ENCODE peak calls at places on chromosomes 16 and 17, in six cellular contexts. One of them, this sample, is unnamed.

GRCh38 chr16:13793788-13794461 is 126.0 kb upstream of the ERCC4 start:
- DNase-seq in brain pericyte: no peak
- DNase-seq in stimulated activated CD8-positive, alpha-beta memory T cell treated with anti-CD3 and anti-CD28 coated beads, Interleukin-7, amount 100 ng/mL, for 4 hours: no peak
- DNase-seq in occipital lobe: peak
- DNase-seq in colonic mucosa: no peak
- DNase-seq in H54: no peak
- DNase-seq in this sample: no peak

GRCh38 chr17:18009609-18010420 is 29.2 kb downstream of the ATPAF2 start:
- DNase-seq in H54: no peak
- DNase-seq in brain pericyte: no peak
- DNase-seq in colonic mucosa: no peak
- DNase-seq in stimulated activated CD8-positive, alpha-beta memory T cell treated with anti-CD3 and anti-CD28 coated beads, Interleukin-7, amount 100 ng/mL, for 4 hours: no peak
- DNase-seq in occipital lobe: no peak
- DNase-seq in this sample: no peak

GRCh38 chr17:49913226-49914095 is 55.5 kb upstream of the DLX4 start:
- DNase-seq in occipital lobe: no peak
- DNase-seq in stimulated activated CD8-positive, alpha-beta memory T cell treated with anti-CD3 and anti-CD28 coated beads, Interleukin-7, amount 100 ng/mL, for 4 hours: no peak
- DNase-seq in H54: peak
- DNase-seq in brain pericyte: no peak
- DNase-seq in colonic mucosa: no peak
- DNase-seq in this sample: peak

GRCh38 chr16:29698484-29699323 is 19.7 kb downstream of the QPRT start:
- DNase-seq in brain pericyte: no peak
- DNase-seq in H54: no peak
- DNase-seq in stimulated activated CD8-positive, alpha-beta memory T cell treated with anti-CD3 and anti-CD28 coated beads, Interleukin-7, amount 100 ng/mL, for 4 hours: no peak
- DNase-seq in occipital lobe: no peak
- DNase-seq in colonic mucosa: no peak
- DNase-seq in this sample: no peak

GRCh38 chr16:55479560-55480197 is 681 bp downstream of the MMP2 start:
- DNase-seq in brain pericyte: no peak
- DNase-seq in stimulated activated CD8-positive, alpha-beta memory T cell treated with anti-CD3 and anti-CD28 coated beads, Interleukin-7, amount 100 ng/mL, for 4 hours: no peak
- DNase-seq in H54: no peak
- DNase-seq in colonic mucosa: no peak
- DNase-seq in occipital lobe: no peak
- DNase-seq in this sample: no peak

GRCh38 chr17:21400816-21401593 is 24.8 kb downstream of the KCNJ12 start:
- DNase-seq in stimulated activated CD8-positive, alpha-beta memory T cell treated with anti-CD3 and anti-CD28 coated beads, Interleukin-7, amount 100 ng/mL, for 4 hours: no peak
- DNase-seq in colonic mucosa: no peak
- DNase-seq in brain pericyte: no peak
- DNase-seq in occipital lobe: no peak
- DNase-seq in H54: no peak
- DNase-seq in this sample: no peak

GRCh38 chr17:64492481-64493109 is 4.3 kb downstream of the POLG2 start:
- DNase-seq in colonic mucosa: no peak
- DNase-seq in stimulated activated CD8-positive, alpha-beta memory T cell treated with anti-CD3 and anti-CD28 coated beads, Interleukin-7, amount 100 ng/mL, for 4 hours: no peak
- DNase-seq in occipital lobe: no peak
- DNase-seq in H54: no peak
- DNase-seq in brain pericyte: no peak
- DNase-seq in this sample: no peak

GRCh38 chr17:8153550-8153956 is 1.3 kb upstream of the PER1 start:
- DNase-seq in H54: peak
- DNase-seq in stimulated activated CD8-positive, alpha-beta memory T cell treated with anti-CD3 and anti-CD28 coated beads, Interleukin-7, amount 100 ng/mL, for 4 hours: peak
- DNase-seq in occipital lobe: peak
- DNase-seq in brain pericyte: no peak
- DNase-seq in colonic mucosa: peak
- DNase-seq in this sample: no peak

GRCh38 chr17:42536048-42536371 is at the start of gene NAGLU:
- DNase-seq in brain pericyte: peak
- DNase-seq in occipital lobe: peak
- DNase-seq in colonic mucosa: peak
- DNase-seq in H54: peak
- DNase-seq in stimulated activated CD8-positive, alpha-beta memory T cell treated with anti-CD3 and anti-CD28 coated beads, Interleukin-7, amount 100 ng/mL, for 4 hours: peak
- DNase-seq in this sample: no peak

GRCh38 chr17:82813299-82814051 is 26.3 kb downstream of the ZNF750 start:
- DNase-seq in H54: no peak
- DNase-seq in occipital lobe: no peak
- DNase-seq in brain pericyte: no peak
- DNase-seq in stimulated activated CD8-positive, alpha-beta memory T cell treated with anti-CD3 and anti-CD28 coated beads, Interleukin-7, amount 100 ng/mL, for 4 hours: no peak
- DNase-seq in colonic mucosa: no peak
- DNase-seq in this sample: no peak

GRCh38 chr16:64830653-64831052 is 291.2 kb downstream of the CDH11 start:
- DNase-seq in occipital lobe: no peak
- DNase-seq in H54: no peak
- DNase-seq in colonic mucosa: no peak
- DNase-seq in stimulated activated CD8-positive, alpha-beta memory T cell treated with anti-CD3 and anti-CD28 coated beads, Interleukin-7, amount 100 ng/mL, for 4 hours: no peak
- DNase-seq in brain pericyte: no peak
- DNase-seq in this sample: no peak

GRCh38 chr17:64103751-64104364 is 26.1 kb downstream of the ERN1 start:
- DNase-seq in stimulated activated CD8-positive, alpha-beta memory T cell treated with anti-CD3 and anti-CD28 coated beads, Interleukin-7, amount 100 ng/mL, for 4 hours: no peak
- DNase-seq in occipital lobe: no peak
- DNase-seq in H54: peak
- DNase-seq in brain pericyte: no peak
- DNase-seq in colonic mucosa: no peak
- DNase-seq in this sample: no peak

GRCh38 chr16:28003923-28004322 is 59.6 kb downstream of the GSG1L start:
- DNase-seq in brain pericyte: no peak
- DNase-seq in stimulated activated CD8-positive, alpha-beta memory T cell treated with anti-CD3 and anti-CD28 coated beads, Interleukin-7, amount 100 ng/mL, for 4 hours: no peak
- DNase-seq in occipital lobe: no peak
- DNase-seq in H54: no peak
- DNase-seq in colonic mucosa: no peak
- DNase-seq in this sample: no peak

GRCh38 chr16:2856061-2856670 is 1.8 kb downstream of the PRSS22 start:
- DNase-seq in occipital lobe: no peak
- DNase-seq in colonic mucosa: peak
- DNase-seq in brain pericyte: no peak
- DNase-seq in H54: no peak
- DNase-seq in stimulated activated CD8-positive, alpha-beta memory T cell treated with anti-CD3 and anti-CD28 coated beads, Interleukin-7, amount 100 ng/mL, for 4 hours: no peak
- DNase-seq in this sample: no peak

GRCh38 chr17:13114601-13115024 is 96.8 kb upstream of the ELAC2 start:
- DNase-seq in occipital lobe: no peak
- DNase-seq in stimulated activated CD8-positive, alpha-beta memory T cell treated with anti-CD3 and anti-CD28 coated beads, Interleukin-7, amount 100 ng/mL, for 4 hours: no peak
- DNase-seq in brain pericyte: no peak
- DNase-seq in H54: peak
- DNase-seq in colonic mucosa: peak
- DNase-seq in this sample: peak

GRCh38 chr17:28533091-28533670 is 19.2 kb downstream of the UNC119 start:
- DNase-seq in colonic mucosa: no peak
- DNase-seq in H54: no peak
- DNase-seq in occipital lobe: no peak
- DNase-seq in brain pericyte: no peak
- DNase-seq in stimulated activated CD8-positive, alpha-beta memory T cell treated with anti-CD3 and anti-CD28 coated beads, Interleukin-7, amount 100 ng/mL, for 4 hours: no peak
- DNase-seq in this sample: no peak

GRCh38 chr17:79627766-79628690 is 17.2 kb upstream of the RBFOX3 start:
- DNase-seq in H54: no peak
- DNase-seq in brain pericyte: no peak
- DNase-seq in occipital lobe: no peak
- DNase-seq in colonic mucosa: no peak
- DNase-seq in stimulated activated CD8-positive, alpha-beta memory T cell treated with anti-CD3 and anti-CD28 coated beads, Interleukin-7, amount 100 ng/mL, for 4 hours: no peak
- DNase-seq in this sample: no peak

GRCh38 chr17:1232786-1233185 is 37.5 kb upstream of the BHLHA9 start:
- DNase-seq in occipital lobe: no peak
- DNase-seq in H54: peak
- DNase-seq in brain pericyte: no peak
- DNase-seq in colonic mucosa: no peak
- DNase-seq in stimulated activated CD8-positive, alpha-beta memory T cell treated with anti-CD3 and anti-CD28 coated beads, Interleukin-7, amount 100 ng/mL, for 4 hours: no peak
- DNase-seq in this sample: no peak

GRCh38 chr17:29726721-29727252 is 104.1 kb upstream of the CORO6 start:
- DNase-seq in H54: no peak
- DNase-seq in colonic mucosa: no peak
- DNase-seq in occipital lobe: no peak
- DNase-seq in brain pericyte: no peak
- DNase-seq in stimulated activated CD8-positive, alpha-beta memory T cell treated with anti-CD3 and anti-CD28 coated beads, Interleukin-7, amount 100 ng/mL, for 4 hours: no peak
- DNase-seq in this sample: no peak

GRCh38 chr17:17108681-17109049 is 66.4 kb downstream of the MPRIP start:
- DNase-seq in H54: no peak
- DNase-seq in stimulated activated CD8-positive, alpha-beta memory T cell treated with anti-CD3 and anti-CD28 coated beads, Interleukin-7, amount 100 ng/mL, for 4 hours: no peak
- DNase-seq in colonic mucosa: peak
- DNase-seq in occipital lobe: peak
- DNase-seq in brain pericyte: no peak
- DNase-seq in this sample: no peak

GRCh38 chr16:49084628-49085390 is 196.8 kb downstream of the CBLN1 start:
- DNase-seq in brain pericyte: no peak
- DNase-seq in stimulated activated CD8-positive, alpha-beta memory T cell treated with anti-CD3 and anti-CD28 coated beads, Interleukin-7, amount 100 ng/mL, for 4 hours: no peak
- DNase-seq in H54: no peak
- DNase-seq in occipital lobe: no peak
- DNase-seq in colonic mucosa: no peak
- DNase-seq in this sample: no peak

GRCh38 chr16:1548727-1549126 is 15.3 kb downstream of the TMEM204 start:
- DNase-seq in brain pericyte: no peak
- DNase-seq in H54: no peak
- DNase-seq in stimulated activated CD8-positive, alpha-beta memory T cell treated with anti-CD3 and anti-CD28 coated beads, Interleukin-7, amount 100 ng/mL, for 4 hours: no peak
- DNase-seq in colonic mucosa: no peak
- DNase-seq in occipital lobe: no peak
- DNase-seq in this sample: no peak

GRCh38 chr16:48366165-48367093 is 18.8 kb downstream of the SIAH1 start:
- DNase-seq in colonic mucosa: peak
- DNase-seq in stimulated activated CD8-positive, alpha-beta memory T cell treated with anti-CD3 and anti-CD28 coated beads, Interleukin-7, amount 100 ng/mL, for 4 hours: peak
- DNase-seq in occipital lobe: no peak
- DNase-seq in brain pericyte: peak
- DNase-seq in H54: no peak
- DNase-seq in this sample: no peak

GRCh38 chr17:33284022-33284421 is 9.1 kb downstream of the ASIC2 start:
- DNase-seq in H54: no peak
- DNase-seq in brain pericyte: no peak
- DNase-seq in stimulated activated CD8-positive, alpha-beta memory T cell treated with anti-CD3 and anti-CD28 coated beads, Interleukin-7, amount 100 ng/mL, for 4 hours: no peak
- DNase-seq in colonic mucosa: peak
- DNase-seq in occipital lobe: no peak
- DNase-seq in this sample: peak

GRCh38 chr16:30886145-30886544 is 7.7 kb downstream of the BCL7C start:
- DNase-seq in stimulated activated CD8-positive, alpha-beta memory T cell treated with anti-CD3 and anti-CD28 coated beads, Interleukin-7, amount 100 ng/mL, for 4 hours: no peak
- DNase-seq in colonic mucosa: no peak
- DNase-seq in occipital lobe: no peak
- DNase-seq in brain pericyte: no peak
- DNase-seq in H54: no peak
- DNase-seq in this sample: no peak

GRCh38 chr16:23504076-23504452 is 6.2 kb downstream of the GGA2 start:
- DNase-seq in H54: peak
- DNase-seq in stimulated activated CD8-positive, alpha-beta memory T cell treated with anti-CD3 and anti-CD28 coated beads, Interleukin-7, amount 100 ng/mL, for 4 hours: no peak
- DNase-seq in brain pericyte: no peak
- DNase-seq in occipital lobe: no peak
- DNase-seq in colonic mucosa: no peak
- DNase-seq in this sample: no peak

GRCh38 chr17:43915561-43915960 is 8.2 kb upstream of the MPP2 start:
- DNase-seq in colonic mucosa: no peak
- DNase-seq in H54: no peak
- DNase-seq in occipital lobe: no peak
- DNase-seq in brain pericyte: no peak
- DNase-seq in stimulated activated CD8-positive, alpha-beta memory T cell treated with anti-CD3 and anti-CD28 coated beads, Interleukin-7, amount 100 ng/mL, for 4 hours: no peak
- DNase-seq in this sample: no peak

GRCh38 chr17:7323731-7324437 is 5.3 kb downstream of the NEURL4 start:
- DNase-seq in colonic mucosa: peak
- DNase-seq in brain pericyte: no peak
- DNase-seq in occipital lobe: no peak
- DNase-seq in H54: no peak
- DNase-seq in stimulated activated CD8-positive, alpha-beta memory T cell treated with anti-CD3 and anti-CD28 coated beads, Interleukin-7, amount 100 ng/mL, for 4 hours: peak
- DNase-seq in this sample: no peak

GRCh38 chr17:58005031-58005727 is 1.9 kb downstream of the SRSF1 start:
- DNase-seq in stimulated activated CD8-positive, alpha-beta memory T cell treated with anti-CD3 and anti-CD28 coated beads, Interleukin-7, amount 100 ng/mL, for 4 hours: no peak
- DNase-seq in colonic mucosa: peak
- DNase-seq in brain pericyte: no peak
- DNase-seq in occipital lobe: no peak
- DNase-seq in H54: no peak
- DNase-seq in this sample: no peak

GRCh38 chr17:78315355-78316114 is 44.3 kb downstream of the SOCS3 start:
- DNase-seq in colonic mucosa: peak
- DNase-seq in brain pericyte: peak
- DNase-seq in H54: peak
- DNase-seq in occipital lobe: peak
- DNase-seq in stimulated activated CD8-positive, alpha-beta memory T cell treated with anti-CD3 and anti-CD28 coated beads, Interleukin-7, amount 100 ng/mL, for 4 hours: peak
- DNase-seq in this sample: peak

GRCh38 chr16:75254359-75254837 is 3.0 kb upstream of the BCAR1 start:
- DNase-seq in colonic mucosa: peak
- DNase-seq in occipital lobe: no peak
- DNase-seq in stimulated activated CD8-positive, alpha-beta memory T cell treated with anti-CD3 and anti-CD28 coated beads, Interleukin-7, amount 100 ng/mL, for 4 hours: no peak
- DNase-seq in brain pericyte: no peak
- DNase-seq in H54: no peak
- DNase-seq in this sample: no peak

GRCh38 chr16:27485811-27486210 is 63.9 kb downstream of the GTF3C1 start:
- DNase-seq in occipital lobe: no peak
- DNase-seq in colonic mucosa: no peak
- DNase-seq in brain pericyte: no peak
- DNase-seq in H54: no peak
- DNase-seq in stimulated activated CD8-positive, alpha-beta memory T cell treated with anti-CD3 and anti-CD28 coated beads, Interleukin-7, amount 100 ng/mL, for 4 hours: no peak
- DNase-seq in this sample: no peak

GRCh38 chr17:80110927-80111701 is 9.7 kb downstream of the GAA start:
- DNase-seq in H54: no peak
- DNase-seq in brain pericyte: no peak
- DNase-seq in occipital lobe: no peak
- DNase-seq in stimulated activated CD8-positive, alpha-beta memory T cell treated with anti-CD3 and anti-CD28 coated beads, Interleukin-7, amount 100 ng/mL, for 4 hours: no peak
- DNase-seq in colonic mucosa: no peak
- DNase-seq in this sample: no peak

GRCh38 chr17:42698736-42699414 is 16.5 kb downstream of the CNTNAP1 start:
- DNase-seq in colonic mucosa: peak
- DNase-seq in brain pericyte: no peak
- DNase-seq in H54: peak
- DNase-seq in stimulated activated CD8-positive, alpha-beta memory T cell treated with anti-CD3 and anti-CD28 coated beads, Interleukin-7, amount 100 ng/mL, for 4 hours: no peak
- DNase-seq in occipital lobe: no peak
- DNase-seq in this sample: no peak

This sample was measured in smooth muscle cell of the brain vasculature.